ENCODE peak calls at places on chromosomes 12 and 14, in four cellular contexts. O, X, J and B are unnamed samples.

GRCh38 chr12:25124493-25124892 is 70.5 kb downstream of the DNAI7 start:
- DNase-seq in O (no peak), X (no peak), J (no peak), B (no peak)

GRCh38 chr12:19485240-19485639 is 45.9 kb downstream of the AEBP2 start:
- DNase-seq in O (no peak), X (no peak), J (no peak), B (no peak)

GRCh38 chr12:16238661-16239060 is 38.8 kb downstream of the SLC15A5 start:
- DNase-seq in O (no peak), X (no peak), J (peak), B (no peak)

GRCh38 chr12:51631591-51631990 is 40.6 kb downstream of the SCN8A start:
- DNase-seq in O (no peak), X (peak), J (peak), B (peak)

GRCh38 chr12:30617568-30617967 is 78.1 kb downstream of the IPO8 start:
- DNase-seq in O (no peak), X (no peak), J (no peak), B (no peak)

GRCh38 chr12:95949801-95950206 is 6.7 kb downstream of the AMDHD1 start:
- DNase-seq in O (no peak), X (no peak), J (no peak), B (no peak)

GRCh38 chr14:49286257-49286983 is 299.8 kb downstream of the RPS29 start:
- DNase-seq in O (no peak), X (no peak), J (no peak), B (no peak)

GRCh38 chr14:103118019-103118662 is 5.1 kb upstream of the TNFAIP2 start:
- DNase-seq in O (no peak), X (peak), J (peak), B (peak)

GRCh38 chr14:71551291-71551955 is 380.8 kb upstream of the RGS6 start:
- DNase-seq in O (no peak), X (peak), J (peak), B (no peak)

GRCh38 chr14:97366400-97366799 is 569.2 kb downstream of the VRK1 start:
- DNase-seq in O (no peak), X (no peak), J (no peak), B (no peak)

GRCh38 chr14:74735113-74735512 is 22.2 kb downstream of the FCF1 start:
- DNase-seq in O (no peak), X (no peak), J (no peak), B (no peak)

GRCh38 chr12:53996188-53996885 is 3.6 kb upstream of the HOXC9 start:
- DNase-seq in O (no peak), X (no peak), J (no peak), B (no peak)

GRCh38 chr14:81432171-81432570 is 32.0 kb upstream of the STON2 start:
- DNase-seq in O (no peak), X (no peak), J (peak), B (no peak)

GRCh38 chr14:81435048-81435577 is 35.0 kb upstream of the STON2 start:
- DNase-seq in O (no peak), X (no peak), J (no peak), B (no peak)

GRCh38 chr14:81434230-81434629 is 34.1 kb upstream of the STON2 start:
- DNase-seq in O (no peak), X (no peak), J (no peak), B (no peak)

GRCh38 chr14:81435578-81436295 is 35.6 kb upstream of the STON2 start:
- DNase-seq in O (peak), X (peak), J (peak), B (peak)

GRCh38 chr14:81433378-81433777 is 33.3 kb upstream of the STON2 start:
- DNase-seq in O (no peak), X (no peak), J (no peak), B (no peak)
- H3K4me2 ChIP-seq in O (no peak), X (no peak), J (no peak), B (no peak)

DNA sequence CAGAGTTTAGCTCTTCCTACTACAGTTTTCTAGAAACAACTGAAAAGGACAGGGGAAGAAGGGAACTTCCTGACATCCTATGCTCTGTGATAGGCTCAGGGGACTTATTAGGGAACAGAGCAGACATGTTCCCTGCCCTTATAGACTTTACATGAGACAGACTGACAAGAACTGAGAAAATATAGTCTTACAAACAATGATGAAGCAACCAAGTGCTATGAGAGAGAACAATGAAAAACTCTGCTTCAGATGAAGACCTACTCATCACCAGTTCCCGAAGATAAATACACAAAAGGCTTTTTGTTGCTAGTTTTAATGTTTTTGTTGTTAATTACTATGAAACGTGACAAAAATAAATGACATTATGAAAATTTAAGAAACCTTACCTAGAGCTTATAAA is 115.3 kb downstream of the SEC23A start:
- DNase-seq in O (no peak), X (no peak), J (no peak), B (no peak)
- H3K4me2 ChIP-seq in O (no peak), X (no peak), J (no peak), B (no peak)

GRCh38 chr12:65859519-65859918 is 35.2 kb downstream of the HMGA2 start:
- DNase-seq in O (no peak), X (no peak), J (peak), B (no peak)

GRCh38 chr12:65860584-65860983 is 36.3 kb downstream of the HMGA2 start:
- DNase-seq in O (no peak), X (no peak), J (no peak), B (no peak)

GRCh38 chr12:65856521-65856920 is 32.2 kb downstream of the HMGA2 start:
- DNase-seq in O (no peak), X (no peak), J (no peak), B (no peak)

GRCh38 chr12:65857875-65858274 is 33.6 kb downstream of the HMGA2 start:
- DNase-seq in O (no peak), X (no peak), J (no peak), B (peak)

GRCh38 chr12:65858831-65859230 is 34.5 kb downstream of the HMGA2 start:
- DNase-seq in O (no peak), X (peak), J (peak), B (peak)
- H3K4me2 ChIP-seq in O (no peak), X (no peak), J (peak), B (peak)

DNA sequence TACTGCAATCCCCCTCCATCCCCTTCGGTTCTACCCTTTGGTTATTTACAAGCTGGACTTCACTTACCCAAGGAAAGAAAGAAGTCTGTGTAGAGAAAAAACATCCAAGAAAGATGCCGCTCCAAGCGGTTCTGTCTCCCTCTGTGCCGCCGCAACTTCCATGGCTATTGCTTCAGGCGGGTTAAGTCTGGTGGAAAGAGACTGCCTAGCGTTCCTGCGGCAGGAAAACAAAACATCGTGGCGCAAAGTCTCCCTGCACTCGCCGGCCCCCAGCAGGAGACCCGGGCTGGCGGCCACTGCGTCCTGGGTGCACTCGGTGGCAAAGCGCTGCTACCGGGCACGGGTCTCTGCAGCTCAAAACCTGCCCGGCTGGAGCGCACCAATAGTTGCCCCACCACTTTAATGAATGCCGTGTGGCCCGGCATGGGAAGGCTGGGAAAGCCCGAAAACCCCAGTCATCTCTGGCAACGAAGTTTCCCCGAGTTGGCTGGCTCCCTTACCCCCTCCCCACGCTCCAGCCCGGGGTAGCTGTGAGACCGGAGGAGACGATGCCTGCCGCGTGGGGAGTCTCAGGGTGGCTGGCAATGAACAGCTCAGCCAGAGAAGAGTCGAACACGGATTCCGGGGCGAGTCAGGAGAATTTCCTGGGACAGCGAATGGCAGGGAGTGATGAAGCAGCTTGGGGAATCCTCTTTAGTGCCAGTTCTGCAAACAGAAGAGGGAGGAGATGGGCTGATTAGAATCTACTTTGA is 3.5 kb upstream of the KCNK10 start:
- DNase-seq in O (no peak), X (no peak), J (no peak), B (no peak)
- H3K4me2 ChIP-seq in O (peak), X (peak), J (no peak), B (no peak)

GRCh38 chr12:50041962-50042361 is 15.4 kb upstream of the ASIC1 start:
- DNase-seq in O (no peak), X (no peak), J (no peak), B (no peak)
- H3K4me2 ChIP-seq in O (no peak), X (no peak), J (no peak), B (no peak)

DNA sequence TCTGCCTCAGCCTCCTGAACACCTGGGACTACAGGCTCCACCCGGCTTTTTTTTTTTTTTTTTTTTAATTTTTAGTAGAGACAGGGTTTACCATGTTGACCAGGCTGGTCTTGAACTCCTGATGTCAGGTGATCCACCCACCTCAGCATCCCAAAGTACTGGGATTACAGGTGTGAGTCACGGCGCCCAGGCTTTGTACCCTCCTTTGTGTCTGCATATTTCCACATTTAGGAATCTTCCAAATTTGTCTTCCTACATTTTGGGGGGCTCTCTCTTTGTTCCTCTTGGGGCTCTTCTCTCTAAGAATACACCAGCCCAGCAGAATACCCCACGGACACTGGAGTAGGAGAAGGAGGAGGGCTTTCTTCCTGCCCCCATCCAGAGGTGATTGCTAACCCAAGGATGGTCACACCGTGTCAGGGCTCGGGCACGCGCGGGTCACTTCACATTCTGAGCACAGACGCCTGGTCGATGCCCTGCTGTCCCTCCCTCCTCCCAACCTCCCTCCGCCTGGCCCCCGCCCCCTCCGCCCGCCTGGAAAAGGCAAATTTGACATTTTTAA is 2.1 kb upstream of the DNAJC22 start:
- DNase-seq in O (no peak), X (no peak), J (no peak), B (no peak)
- H3K4me2 ChIP-seq in O (peak), X (peak), J (no peak), B (no peak)

DNA sequence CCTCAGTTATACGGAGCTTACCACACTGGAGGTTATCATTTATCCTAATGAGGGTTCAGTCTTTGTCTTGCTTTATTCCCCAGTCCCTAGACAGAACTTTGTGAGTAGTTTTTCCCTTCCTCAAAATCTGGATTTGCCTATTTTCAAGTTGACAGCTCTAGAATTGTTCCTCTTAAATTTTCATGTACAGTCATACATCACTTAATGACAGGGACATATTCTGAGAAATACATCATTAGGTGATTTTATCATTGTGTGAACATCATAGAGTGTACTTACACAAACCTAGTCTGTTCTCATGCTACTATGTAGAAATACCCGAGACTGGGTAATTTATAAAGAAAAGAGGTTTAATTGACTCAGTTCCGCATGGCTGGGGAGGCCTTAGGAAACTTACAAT is 3.1 kb downstream of the PRKAB1 start:
- DNase-seq in O (no peak), X (no peak), J (no peak), B (no peak)
- H3K4me2 ChIP-seq in O (no peak), X (no peak), J (no peak), B (no peak)